ENCODE peak calls at places on chromosomes 4 and X, in four cellular contexts. Q is activated CD4-positive, alpha-beta memory T cell treated with anti-CD3 and anti-CD28 coated beads for 36 hours; Y is RWPE1; X is AG10803. M is an unnamed sample.

GRCh38 chr4:16693040-16693506 is 205.4 kb downstream of the LDB2 start:
- DNase-seq in Q (no peak), Y (no peak), X (no peak), M (no peak)

GRCh38 chr4:138773321-138773720 is 242.3 kb upstream of the NOCT start:
- DNase-seq in Y (no peak), X (no peak), Q (no peak), M (no peak)

GRCh38 chr4:73589887-73590801 is 30.1 kb downstream of the RASSF6 start:
- DNase-seq in X (no peak), Y (no peak), Q (no peak), M (no peak)

GRCh38 chr4:108622022-108622421 is 1.6 kb downstream of the RPL34 start:
- DNase-seq in X (no peak), Y (no peak), Q (peak; percentile 60), M (no peak)

GRCh38 chrX:270848-271367 is 10.3 kb upstream of the PLCXD1 start:
- DNase-seq in X (no peak), Q (no peak), Y (no peak), M (no peak)

GRCh38 chr4:8307714-8308113 is 38.2 kb downstream of the HTRA3 start:
- DNase-seq in X (no peak), Y (no peak), Q (no peak), M (no peak)

GRCh38 chrX:98068210-98068609 is 1184.5 kb downstream of the RPA4 start:
- DNase-seq in X (no peak), Q (no peak), Y (no peak), M (no peak)

GRCh38 chr4:83212041-83212851 is 72.4 kb downstream of the COQ2 start:
- DNase-seq in X (no peak), Q (peak; percentile 55), Y (peak; percentile 49), M (no peak)

GRCh38 chr4:143339497-143339896 is 2.8 kb downstream of the GAB1 start:
- DNase-seq in Q (no peak), Y (no peak), X (no peak), M (no peak)

GRCh38 chrX:66833426-66833825 is 194.5 kb upstream of the EDA2R start:
- DNase-seq in Q (peak; percentile 9), Y (no peak), X (no peak), M (no peak)

GRCh38 chr4:23348789-23349498 is 540.9 kb downstream of the PPARGC1A start:
- DNase-seq in Y (no peak), Q (no peak), X (no peak), M (no peak)

GRCh38 chrX:68999931-69000330 is 165.3 kb downstream of the PJA1 start:
- DNase-seq in Y (no peak), X (no peak), Q (no peak), M (no peak)

GRCh38 chrX:63186137-63186536 is 165.0 kb downstream of the SPIN4 start:
- DNase-seq in X (no peak), Q (no peak), Y (no peak), M (no peak)

GRCh38 chrX:120260369-120260768 is 9.8 kb downstream of the ZBTB33 start:
- DNase-seq in X (no peak), Y (peak; percentile 69), Q (no peak), M (no peak)

GRCh38 chrX:31483336-31483735 is 411.5 kb upstream of the FTHL17 start:
- DNase-seq in Y (peak; percentile 11), Q (no peak), X (peak; percentile 63), M (no peak)

GRCh38 chrX:155056471-155056870 is 14.5 kb downstream of the CMC4 start:
- DNase-seq in X (no peak), Y (no peak), Q (peak; percentile 11), M (no peak)

GRCh38 chr4:113645771-113646455 is 115.6 kb downstream of the CAMK2D start:
- DNase-seq in X (peak; percentile 43), Y (peak; percentile 82), Q (no peak), M (no peak)

GRCh38 chrX:107857815-107858214 is 32.1 kb downstream of the MID2 start:
- DNase-seq in Q (no peak), Y (no peak), X (no peak), M (no peak)

GRCh38 chrX:96004386-96004785 is 680.3 kb upstream of the DIAPH2 start:
- DNase-seq in X (peak; percentile 0), Y (peak; percentile 19), Q (no peak), M (no peak)

GRCh38 chr4:90442619-90443018 is 315.4 kb downstream of the CCSER1 start:
- DNase-seq in Q (no peak), X (no peak), Y (no peak), M (no peak)

GRCh38 chr4:4618846-4619245 is 77.0 kb upstream of the STX18 start:
- DNase-seq in X (no peak), Y (no peak), Q (no peak), M (no peak)

GRCh38 chrX:55742649-55743048 is 25.1 kb downstream of the RRAGB start:
- DNase-seq in X (no peak), Q (no peak), Y (peak; percentile 10), M (no peak)

GRCh38 chr4:67158669-67159068 is 386.6 kb downstream of the CENPC start:
- DNase-seq in X (no peak), Q (no peak), Y (no peak), M (no peak)

GRCh38 chrX:650274-650673 is 19.7 kb downstream of the SHOX start:
- DNase-seq in X (no peak), Q (no peak), Y (no peak), M (no peak)

GRCh38 chr4:185016101-185016940 is 2.0 kb upstream of the HELT start:
- DNase-seq in Q (no peak), X (no peak), Y (no peak), M (no peak)

GRCh38 chr4:184792334-184792733 is 33.4 kb downstream of the ACSL1 start:
- DNase-seq in X (no peak), Y (no peak), Q (no peak), M (no peak)

GRCh38 chr4:176782191-176782590 is 10.5 kb downstream of the VEGFC start:
- DNase-seq in X (no peak), Y (no peak), Q (no peak), M (no peak)

GRCh38 chr4:92305148-92305877 is 1.5 kb downstream of the GRID2 start:
- DNase-seq in Y (no peak), X (peak; percentile 7), Q (no peak), M (peak; percentile 86)

GRCh38 chr4:83905952-83906351 is 370.0 kb downstream of the GPAT3 start:
- DNase-seq in Q (no peak), X (no peak), Y (no peak), M (peak; percentile 39)